ENCODE peak calls at places on chromosomes 6 and 20, in six cellular contexts. One of them, this sample, is unnamed.

GRCh38 chr6:123888779-123889513 is 85.3 kb downstream of the NKAIN2 start:
- DNase-seq in mesendoderm: no peak
- DNase-seq in IMR-90: no peak
- DNase-seq in H9: no peak
- DNase-seq in mesenchymal stem cell: peak
- DNase-seq in H1: no peak
- DNase-seq in this sample: no peak

GRCh38 chr20:47464380-47465101 is 37.1 kb upstream of the NCOA3 start:
- DNase-seq in mesendoderm: no peak
- DNase-seq in IMR-90: peak
- DNase-seq in H9: no peak
- DNase-seq in mesenchymal stem cell: peak
- DNase-seq in H1: no peak
- DNase-seq in this sample: no peak

GRCh38 chr6:111759836-111760785 is 113.1 kb downstream of the FYN start:
- DNase-seq in mesendoderm: no peak
- DNase-seq in IMR-90: peak
- DNase-seq in H9: no peak
- DNase-seq in mesenchymal stem cell: no peak
- DNase-seq in H1: no peak
- DNase-seq in this sample: no peak

GRCh38 chr6:64665137-64665536 is 1029.5 kb downstream of the PHF3 start:
- DNase-seq in mesendoderm: no peak
- DNase-seq in IMR-90: no peak
- DNase-seq in H9: no peak
- DNase-seq in mesenchymal stem cell: no peak
- DNase-seq in H1: no peak
- DNase-seq in this sample: no peak

GRCh38 chr6:157712585-157713295 is 110.3 kb upstream of the SNX9 start:
- DNase-seq in mesendoderm: no peak
- DNase-seq in IMR-90: no peak
- DNase-seq in H9: no peak
- DNase-seq in mesenchymal stem cell: no peak
- DNase-seq in H1: no peak
- DNase-seq in this sample: no peak

GRCh38 chr20:14829897-14830296 is 492.5 kb upstream of the FLRT3 start:
- DNase-seq in mesendoderm: no peak
- DNase-seq in IMR-90: no peak
- DNase-seq in H9: no peak
- DNase-seq in mesenchymal stem cell: no peak
- DNase-seq in H1: no peak
- DNase-seq in this sample: no peak

GRCh38 chr6:47789553-47789952 is 7.7 kb downstream of the OPN5 start:
- DNase-seq in mesendoderm: no peak
- DNase-seq in IMR-90: no peak
- DNase-seq in H9: peak
- DNase-seq in mesenchymal stem cell: no peak
- DNase-seq in H1: no peak
- DNase-seq in this sample: no peak

GRCh38 chr6:121305957-121306607 is 28.2 kb downstream of the TBC1D32 start:
- DNase-seq in mesendoderm: peak
- DNase-seq in IMR-90: peak
- DNase-seq in H9: no peak
- DNase-seq in mesenchymal stem cell: peak
- DNase-seq in H1: no peak
- DNase-seq in this sample: peak

GRCh38 chr20:23668477-23668951 is 20.3 kb downstream of the CST4 start:
- DNase-seq in mesendoderm: peak
- DNase-seq in IMR-90: peak
- DNase-seq in H9: peak
- DNase-seq in mesenchymal stem cell: peak
- DNase-seq in H1: peak
- DNase-seq in this sample: peak

GRCh38 chr20:49427751-49428518 is 54.5 kb downstream of the KCNB1 start:
- DNase-seq in mesendoderm: no peak
- DNase-seq in IMR-90: no peak
- DNase-seq in H9: no peak
- DNase-seq in mesenchymal stem cell: no peak
- DNase-seq in H1: no peak
- DNase-seq in this sample: no peak

GRCh38 chr6:158654960-158655485 is 5.2 kb downstream of the SYTL3 start:
- DNase-seq in mesendoderm: no peak
- DNase-seq in IMR-90: peak
- DNase-seq in H9: no peak
- DNase-seq in mesenchymal stem cell: peak
- DNase-seq in H1: no peak
- DNase-seq in this sample: no peak

GRCh38 chr6:3977875-3978711 is 100.8 kb downstream of the FAM217A start:
- DNase-seq in mesendoderm: peak
- DNase-seq in IMR-90: peak
- DNase-seq in H9: peak
- DNase-seq in mesenchymal stem cell: peak
- DNase-seq in H1: no peak
- DNase-seq in this sample: peak

GRCh38 chr20:1820137-1821074 is 74.8 kb upstream of the SIRPA start:
- DNase-seq in mesendoderm: no peak
- DNase-seq in IMR-90: peak
- DNase-seq in H9: no peak
- DNase-seq in mesenchymal stem cell: peak
- DNase-seq in H1: no peak
- DNase-seq in this sample: no peak

GRCh38 chr20:45783656-45784294 is 7.9 kb downstream of the WFDC3 start:
- DNase-seq in mesendoderm: no peak
- DNase-seq in IMR-90: no peak
- DNase-seq in H9: no peak
- DNase-seq in mesenchymal stem cell: no peak
- DNase-seq in H1: no peak
- DNase-seq in this sample: no peak

GRCh38 chr6:32835167-32835893 is 3.2 kb downstream of the TAP2 start:
- DNase-seq in mesendoderm: no peak
- DNase-seq in IMR-90: no peak
- DNase-seq in H9: no peak
- DNase-seq in mesenchymal stem cell: no peak
- DNase-seq in H1: no peak
- DNase-seq in this sample: no peak

GRCh38 chr20:49999329-49999728 is 16.5 kb downstream of the SNAI1 start:
- DNase-seq in mesendoderm: no peak
- DNase-seq in IMR-90: no peak
- DNase-seq in H9: no peak
- DNase-seq in mesenchymal stem cell: no peak
- DNase-seq in H1: no peak
- DNase-seq in this sample: no peak

GRCh38 chr20:41526327-41526726 is 91.8 kb downstream of the CHD6 start:
- DNase-seq in mesendoderm: peak
- DNase-seq in IMR-90: no peak
- DNase-seq in H9: no peak
- DNase-seq in mesenchymal stem cell: no peak
- DNase-seq in H1: no peak
- DNase-seq in this sample: no peak

GRCh38 chr6:44291841-44292240 is 21.3 kb downstream of the AARS2 start:
- DNase-seq in mesendoderm: no peak
- DNase-seq in IMR-90: no peak
- DNase-seq in H9: no peak
- DNase-seq in mesenchymal stem cell: no peak
- DNase-seq in H1: no peak
- DNase-seq in this sample: no peak

GRCh38 chr6:45574885-45575284 is 197.2 kb upstream of the SUPT3H start:
- DNase-seq in mesendoderm: no peak
- DNase-seq in IMR-90: no peak
- DNase-seq in H9: no peak
- DNase-seq in mesenchymal stem cell: no peak
- DNase-seq in H1: no peak
- DNase-seq in this sample: no peak

GRCh38 chr6:136249336-136249735 is 775 bp downstream of the MTFR2 start:
- DNase-seq in mesendoderm: no peak
- DNase-seq in IMR-90: peak
- DNase-seq in H9: no peak
- DNase-seq in mesenchymal stem cell: peak
- DNase-seq in H1: no peak
- DNase-seq in this sample: no peak

GRCh38 chr6:82766476-82766875 is 299.2 kb downstream of the UBE3D start:
- DNase-seq in mesendoderm: no peak
- DNase-seq in IMR-90: no peak
- DNase-seq in H9: no peak
- DNase-seq in mesenchymal stem cell: no peak
- DNase-seq in H1: no peak
- DNase-seq in this sample: no peak

GRCh38 chr20:7214081-7214740 is 446.7 kb downstream of the BMP2 start:
- DNase-seq in mesendoderm: peak
- DNase-seq in IMR-90: no peak
- DNase-seq in H9: peak
- DNase-seq in mesenchymal stem cell: no peak
- DNase-seq in H1: peak
- DNase-seq in this sample: peak

GRCh38 chr6:89264296-89264695 is 47.1 kb upstream of the GABRR1 start:
- DNase-seq in mesendoderm: no peak
- DNase-seq in IMR-90: no peak
- DNase-seq in H9: no peak
- DNase-seq in mesenchymal stem cell: no peak
- DNase-seq in H1: no peak
- DNase-seq in this sample: no peak

GRCh38 chr6:147299035-147299434 is 94.8 kb downstream of the STXBP5 start:
- DNase-seq in mesendoderm: no peak
- DNase-seq in IMR-90: no peak
- DNase-seq in H9: no peak
- DNase-seq in mesenchymal stem cell: no peak
- DNase-seq in H1: no peak
- DNase-seq in this sample: no peak

GRCh38 chr6:74879234-74879633 is 326.6 kb downstream of the COL12A1 start:
- DNase-seq in mesendoderm: no peak
- DNase-seq in IMR-90: peak
- DNase-seq in H9: no peak
- DNase-seq in mesenchymal stem cell: peak
- DNase-seq in H1: no peak
- DNase-seq in this sample: no peak

GRCh38 chr6:142993977-142994376 is 49.0 kb upstream of the HIVEP2 start:
- DNase-seq in mesendoderm: no peak
- DNase-seq in IMR-90: no peak
- DNase-seq in H9: no peak
- DNase-seq in mesenchymal stem cell: no peak
- DNase-seq in H1: no peak
- DNase-seq in this sample: no peak

GRCh38 chr6:155246825-155247224 is 17.0 kb upstream of the CLDN20 start:
- DNase-seq in mesendoderm: no peak
- DNase-seq in IMR-90: no peak
- DNase-seq in H9: no peak
- DNase-seq in mesenchymal stem cell: no peak
- DNase-seq in H1: no peak
- DNase-seq in this sample: no peak

DNA sequence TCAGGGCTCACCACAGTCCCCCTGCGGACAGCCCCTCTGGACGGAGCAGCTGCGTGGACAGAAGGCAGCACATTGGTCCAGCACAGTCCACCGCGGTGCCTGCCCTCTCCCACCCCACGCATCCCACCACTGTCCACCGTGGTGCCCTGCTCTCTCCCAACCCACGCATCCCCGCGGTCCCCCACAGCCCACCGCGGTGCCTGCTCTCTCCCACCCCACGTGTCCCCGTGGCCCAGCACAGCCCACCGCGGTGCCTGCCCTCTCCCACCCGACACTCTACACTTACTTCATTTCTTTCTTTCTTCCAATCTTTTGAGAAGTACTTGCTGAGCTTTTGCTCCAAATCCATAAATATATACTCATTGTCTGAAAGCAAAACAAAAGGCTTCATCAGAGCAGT is 11.9 kb downstream of the FRMD1 start:
- DNase-seq in mesendoderm: no peak
- DNase-seq in IMR-90: no peak
- DNase-seq in H9: no peak
- DNase-seq in mesenchymal stem cell: no peak
- DNase-seq in H1: no peak
- DNase-seq in this sample: no peak
- H2BK15ac ChIP-seq in mesendoderm: no peak
- H2BK15ac ChIP-seq in IMR-90: no peak
- H2BK15ac ChIP-seq in H9: no peak
- H2BK15ac ChIP-seq in mesenchymal stem cell: no peak
- H2BK15ac ChIP-seq in H1: no peak
- H2BK15ac ChIP-seq in this sample: no peak

DNA sequence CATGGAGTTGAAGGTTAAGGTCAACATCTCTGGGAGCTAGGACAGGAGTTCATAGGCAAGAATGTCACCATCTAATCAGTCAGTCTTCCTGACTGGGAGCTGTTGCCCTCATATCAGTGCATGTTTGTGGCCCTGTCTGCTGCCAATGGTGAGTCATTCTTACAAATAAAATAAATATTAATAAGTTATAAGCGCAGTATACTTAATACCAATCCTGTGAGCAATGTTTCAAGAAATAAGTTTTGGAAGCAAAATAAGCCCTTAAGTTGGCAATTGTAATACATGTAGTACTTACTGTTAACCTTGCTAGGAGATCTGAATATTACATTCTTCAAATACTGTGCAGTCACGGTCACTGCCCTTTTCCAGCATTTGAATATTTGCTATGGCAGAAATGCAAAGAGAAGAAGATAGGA is 20.2 kb upstream of the MDGA1 start:
- DNase-seq in mesendoderm: no peak
- DNase-seq in IMR-90: peak
- DNase-seq in H9: no peak
- DNase-seq in mesenchymal stem cell: no peak
- DNase-seq in H1: no peak
- DNase-seq in this sample: no peak
- H3K4me2 ChIP-seq in mesendoderm: no peak
- H3K4me2 ChIP-seq in IMR-90: peak
- H3K4me2 ChIP-seq in H9: no peak
- H3K4me2 ChIP-seq in mesenchymal stem cell: no peak
- H3K4me2 ChIP-seq in H1: no peak
- H3K4me2 ChIP-seq in this sample: no peak

GRCh38 chr20:34886122-34886521 is 9.7 kb downstream of the ACSS2 start:
- DNase-seq in mesendoderm: no peak
- DNase-seq in IMR-90: no peak
- DNase-seq in H9: no peak
- DNase-seq in mesenchymal stem cell: no peak
- DNase-seq in H1: no peak
- DNase-seq in this sample: no peak
- H2BK15ac ChIP-seq in mesendoderm: no peak
- H2BK15ac ChIP-seq in IMR-90: no peak
- H2BK15ac ChIP-seq in H9: no peak
- H2BK15ac ChIP-seq in mesenchymal stem cell: no peak
- H2BK15ac ChIP-seq in H1: no peak
- H2BK15ac ChIP-seq in this sample: no peak

DNA sequence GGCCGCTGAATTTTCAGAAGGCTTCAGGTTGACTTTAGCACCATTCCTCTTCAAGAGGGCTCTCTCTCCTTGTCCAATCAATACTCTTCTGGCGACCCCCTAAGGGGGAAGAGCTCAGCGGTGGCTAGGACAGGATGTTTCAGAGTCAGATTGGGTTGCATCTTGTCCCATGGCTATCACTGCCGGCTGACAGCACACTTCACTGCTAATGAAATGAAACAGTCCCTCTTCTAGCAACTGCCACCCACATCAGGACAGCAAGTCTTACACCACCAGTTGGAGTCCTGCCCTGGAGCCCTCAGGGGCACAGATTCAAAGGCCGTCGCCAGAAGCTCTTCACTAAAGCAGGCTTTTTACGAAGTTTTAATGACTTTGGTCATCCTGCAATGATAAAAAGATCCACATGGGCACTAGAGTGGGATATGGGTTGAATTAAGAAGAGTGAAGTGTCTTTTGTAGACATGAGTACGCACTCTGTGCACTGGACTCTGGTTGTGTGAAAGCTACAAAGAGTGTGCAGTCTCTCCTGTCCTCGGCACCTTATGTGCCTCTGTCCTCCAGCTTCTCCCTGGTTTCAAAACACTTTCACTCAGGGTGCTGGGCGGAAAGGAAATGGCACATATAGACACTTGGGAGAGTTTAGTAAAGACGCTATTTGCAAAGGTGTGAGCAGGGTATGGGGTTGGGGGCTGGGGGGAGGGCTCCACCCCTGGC is 66.1 kb upstream of the SLC22A16 start:
- DNase-seq in mesendoderm: peak
- DNase-seq in IMR-90: no peak
- DNase-seq in H9: no peak
- DNase-seq in mesenchymal stem cell: peak
- DNase-seq in H1: no peak
- DNase-seq in this sample: no peak
- H3K4me2 ChIP-seq in mesendoderm: no peak
- H3K4me2 ChIP-seq in IMR-90: no peak
- H3K4me2 ChIP-seq in H9: no peak
- H3K4me2 ChIP-seq in mesenchymal stem cell: no peak
- H3K4me2 ChIP-seq in H1: no peak
- H3K4me2 ChIP-seq in this sample: no peak